ENCODE peak calls at places on chromosomes 1 and 21, in seven cellular contexts. Q, G, B, X, H, O and K are unnamed samples.

GRCh38 chr1:161706483-161707347 is at the start of gene FCRLA:
- DNase-seq in H (no peak), O (peak; percentile 86), G (peak; percentile 97), X (peak; percentile 97), Q (no peak), B (no peak), K (no peak)

GRCh38 chr21:43866659-43867331 is 1.8 kb downstream of the AGPAT3 start:
- DNase-seq in O (no peak), G (no peak), X (no peak), B (no peak), Q (peak; percentile 49), H (no peak), K (no peak)

GRCh38 chr1:50109647-50110075 is 941 bp downstream of the ELAVL4 start:
- DNase-seq in O (peak; percentile 1), X (no peak), H (no peak), Q (no peak), B (no peak), G (peak; percentile 2), K (no peak)

GRCh38 chr1:46489169-46489637 is 433 bp upstream of the DMBX1 start:
- DNase-seq in H (no peak), O (no peak), X (no peak), G (no peak), Q (no peak), B (no peak), K (no peak)

GRCh38 chr1:183244466-183244865 is 58.4 kb downstream of the LAMC2 start:
- DNase-seq in B (peak; percentile 39), O (peak; percentile 99), X (peak; percentile 28), H (peak; percentile 92), G (no peak), Q (peak; percentile 26), K (peak; percentile 55)

GRCh38 chr1:8800416-8800815 is 17.0 kb downstream of the RERE start:
- DNase-seq in O (no peak), G (no peak), Q (no peak), B (no peak), H (no peak), X (no peak), K (no peak)

GRCh38 chr1:29428997-29429396 is 192.7 kb downstream of the PTPRU start:
- DNase-seq in B (no peak), G (no peak), X (no peak), Q (no peak), O (no peak), H (no peak), K (no peak)

GRCh38 chr1:202076050-202076511 is 46.6 kb upstream of the GPR37L1 start:
- DNase-seq in B (no peak), O (peak; percentile 6), G (peak; percentile 9), X (no peak), H (no peak), Q (no peak), K (no peak)

GRCh38 chr1:62836856-62837540 is 53.1 kb downstream of the ATG4C start:
- DNase-seq in X (no peak), H (no peak), O (no peak), Q (no peak), B (no peak), G (no peak), K (no peak)

GRCh38 chr1:53266038-53266437 is 27.7 kb upstream of the MAGOH start:
- DNase-seq in O (peak; percentile 15), X (no peak), H (no peak), B (no peak), Q (no peak), G (no peak), K (no peak)

GRCh38 chr21:37712204-37712934 is 203.9 kb downstream of the KCNJ6 start:
- DNase-seq in B (no peak), H (peak; percentile 24), G (peak; percentile 55), Q (peak; percentile 39), O (peak; percentile 81), X (peak; percentile 73), K (no peak)

GRCh38 chr21:43207868-43208267 is 39.1 kb downstream of the CRYAA start:
- DNase-seq in X (no peak), Q (no peak), H (peak; percentile 2), G (no peak), B (peak; percentile 10), O (no peak), K (no peak)

GRCh38 chr1:175287377-175287776 is 94.8 kb upstream of the KIAA0040 start:
- DNase-seq in X (no peak), H (no peak), B (no peak), Q (no peak), O (no peak), G (no peak), K (no peak)

GRCh38 chr1:33007190-33008050 is 29.3 kb downstream of the AK2 start:
- DNase-seq in H (no peak), X (peak; percentile 94), B (no peak), O (peak; percentile 92), G (peak; percentile 92), Q (no peak), K (no peak)

GRCh38 chr21:33789697-33790096 is 125.9 kb downstream of the ATP5PO start:
- DNase-seq in H (no peak), B (no peak), Q (no peak), G (peak; percentile 45), O (peak; percentile 64), X (no peak), K (no peak)

GRCh38 chr1:196393742-196394141 is 214.5 kb downstream of the KCNT2 start:
- DNase-seq in Q (no peak), B (no peak), O (peak; percentile 79), X (peak; percentile 41), G (peak; percentile 69), H (peak; percentile 35), K (peak; percentile 25)

GRCh38 chr1:41880261-41880660 is 38.5 kb downstream of the HIVEP3 start:
- DNase-seq in X (peak; percentile 63), H (no peak), G (peak; percentile 28), B (no peak), O (no peak), Q (no peak), K (no peak)

GRCh38 chr1:205319081-205320018 is 2.2 kb downstream of the NUAK2 start:
- DNase-seq in Q (peak; percentile 89), G (peak; percentile 79), H (peak; percentile 54), O (peak; percentile 92), B (peak; percentile 59), X (peak; percentile 78), K (no peak)

GRCh38 chr1:192575499-192576189 is at the start of gene RGS1:
- DNase-seq in O (no peak), H (no peak), B (no peak), Q (no peak), X (no peak), G (no peak), K (no peak)

GRCh38 chr1:177937174-177937770 is 32.6 kb downstream of the SEC16B start:
- DNase-seq in O (no peak), X (no peak), Q (no peak), H (no peak), B (no peak), G (no peak), K (no peak)

GRCh38 chr1:172764378-172764777 is 105.5 kb downstream of the FASLG start:
- DNase-seq in X (no peak), Q (no peak), H (no peak), O (no peak), B (no peak), G (no peak), K (no peak)

GRCh38 chr1:198636391-198636790 is 2.4 kb upstream of the PTPRC start:
- DNase-seq in X (no peak), B (no peak), H (no peak), G (no peak), Q (no peak), O (no peak), K (no peak)

GRCh38 chr1:45018599-45019230 is 6.7 kb downstream of the UROD start:
- DNase-seq in X (peak; percentile 53), H (no peak), O (peak; percentile 68), B (peak; percentile 44), Q (peak; percentile 67), G (peak; percentile 64), K (no peak)

GRCh38 chr21:23936224-23936623 is 1671.1 kb downstream of the MRPL39 start:
- DNase-seq in Q (no peak), X (peak; percentile 48), O (peak; percentile 4), B (no peak), G (peak; percentile 16), H (no peak), K (no peak)
- TF ChIP-seq CTCF in Q (no peak), X (peak; percentile 61), O (no peak), B (no peak), G (no peak), H (no peak), K (no peak)

GRCh38 chr1:209416009-209416408 is 167.5 kb upstream of the CAMK1G start:
- DNase-seq in H (no peak), B (no peak), O (no peak), G (peak; percentile 87), X (peak; percentile 85), Q (no peak), K (no peak)
- TF ChIP-seq CTCF in H (no peak), B (no peak), O (no peak), G (no peak), X (no peak), Q (no peak), K (no peak)

DNA sequence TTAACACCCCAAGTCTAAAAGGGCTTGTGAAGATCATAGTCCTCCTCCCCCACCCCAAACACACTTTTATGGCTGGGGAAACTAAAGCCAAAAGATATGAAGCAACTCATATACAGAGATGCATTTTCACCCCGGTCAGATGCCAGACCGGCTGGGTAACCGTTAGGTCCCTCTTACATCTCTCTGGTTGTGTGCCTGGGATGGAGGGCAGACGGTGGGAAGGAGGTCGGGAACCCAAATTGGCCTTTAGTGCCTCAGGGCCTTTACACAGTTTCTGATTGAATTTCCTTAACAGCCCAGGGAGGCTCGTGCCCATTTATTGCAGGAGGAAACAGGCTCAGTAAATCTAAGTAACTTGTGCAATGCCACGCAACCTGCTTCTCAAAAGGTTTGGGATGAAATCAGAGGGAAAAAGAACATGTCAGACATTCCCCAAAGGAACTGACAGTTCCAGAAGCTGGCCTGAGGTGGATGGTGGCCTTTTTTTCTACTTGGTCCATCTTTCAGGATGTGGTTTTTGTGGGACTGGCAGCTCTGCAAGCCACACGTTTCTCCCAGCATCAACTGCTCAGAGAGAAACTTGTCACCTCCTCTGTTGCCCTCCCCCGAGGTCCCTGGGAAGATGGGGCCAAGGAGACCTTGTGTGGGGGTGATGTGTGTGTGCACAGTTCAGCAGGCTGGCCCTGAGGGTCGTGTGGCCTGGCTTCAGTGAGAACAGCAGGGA is 2.3 kb upstream of the DHRS3 start:
- DNase-seq in Q (no peak), B (no peak), H (no peak), O (no peak), X (no peak), G (peak; percentile 50), K (no peak)
- TF ChIP-seq CTCF in Q (no peak), B (no peak), H (peak; percentile 11), O (no peak), X (no peak), G (no peak), K (no peak)

DNA sequence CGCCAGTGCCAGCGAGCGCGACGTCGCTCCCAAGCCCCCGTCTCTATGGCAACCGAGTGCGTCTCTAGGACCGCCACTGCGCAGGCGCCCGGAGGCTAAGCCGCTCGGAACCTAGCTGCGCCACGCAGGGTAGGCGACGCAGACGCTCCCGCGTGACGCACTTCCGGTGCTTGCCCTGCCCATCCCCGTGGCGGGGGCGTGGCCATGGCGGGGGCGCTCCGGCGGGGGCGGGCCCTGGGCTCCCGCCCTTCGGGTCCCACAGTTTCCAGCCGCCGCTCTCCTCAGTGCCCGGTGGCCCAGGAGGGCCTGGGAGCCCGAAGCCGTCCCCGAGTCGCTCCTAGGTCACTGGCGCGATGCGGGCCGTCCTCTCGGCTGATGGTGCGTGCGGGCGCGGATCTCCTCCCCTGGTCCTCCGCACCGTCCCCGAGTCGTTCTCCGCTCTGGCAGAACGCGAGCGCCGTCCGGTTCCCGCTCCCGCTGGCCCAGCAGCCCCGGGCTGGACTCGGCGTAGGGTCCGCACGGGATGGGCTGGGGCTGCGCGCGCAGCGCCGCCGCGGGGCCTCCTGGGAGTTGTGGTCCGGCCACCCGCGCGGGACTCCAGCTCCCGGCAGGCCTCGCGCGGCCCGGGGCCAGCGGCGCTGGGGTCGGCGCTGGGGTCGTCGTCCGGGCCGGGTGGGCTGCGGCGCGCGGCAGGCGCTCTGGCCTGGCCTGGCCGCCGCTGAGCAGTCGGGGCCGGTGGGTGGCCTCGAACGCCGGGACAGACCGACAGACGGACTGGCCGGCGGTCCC is at the start of gene MIB2:
- DNase-seq in Q (peak; percentile 97), O (peak; percentile 97), X (peak; percentile 95), G (peak; percentile 90), B (peak; percentile 98), H (peak; percentile 86), K (peak; percentile 81)
- TF ChIP-seq CTCF in Q (no peak), O (no peak), X (no peak), G (no peak), B (no peak), H (no peak), K (no peak)